ENCODE peak calls at places on chromosomes 11 and 22, in nine cellular contexts. U is kidney epithelial cell, K is AG10803, X is epithelial cell of proximal tubule, B is MM.1S, J is LNCaP clone FGC, M is colonic mucosa, N is heart right ventricle, A is fibroblast of mammary gland. G is an unnamed sample.

GRCh38 chr11:76244311-76245061 is 38.2 kb upstream of the WNT11 start:
- DNase-seq in U (no peak), K (no peak), X (no peak), B (no peak), J (no peak), M (no peak), N (no peak), A (no peak), G (no peak)

GRCh38 chr11:112156594-112157273 is 7.2 kb downstream of the IL18 start:
- DNase-seq in U (no peak), K (no peak), X (no peak), B (no peak), J (no peak), M (no peak), N (no peak), A (no peak), G (no peak)

GRCh38 chr11:78653294-78653909 is 78.7 kb upstream of the NARS2 start:
- DNase-seq in U (no peak), K (peak; percentile 61), X (no peak), B (no peak), J (no peak), M (no peak), N (no peak), A (no peak), G (no peak)

GRCh38 chr22:38570841-38571364 is 920 bp upstream of the DMC1 start:
- DNase-seq in U (no peak), K (peak; percentile 39), X (no peak), B (peak; percentile 67), J (no peak), M (peak; percentile 48), N (peak; percentile 44), A (peak; percentile 28), G (no peak)

GRCh38 chr11:45803981-45804805 is 756 bp upstream of the SLC35C1 start:
- DNase-seq in U (no peak), K (peak; percentile 48), X (no peak), B (peak; percentile 44), J (no peak), M (peak; percentile 92), N (peak; percentile 76), A (peak; percentile 24), G (no peak)

GRCh38 chr22:49712195-49712791 is 115.4 kb downstream of the BRD1 start:
- DNase-seq in U (no peak), K (no peak), X (no peak), B (peak; percentile 23), J (no peak), M (no peak), N (no peak), A (no peak), G (no peak)

GRCh38 chr22:43448048-43448447 is 36.2 kb downstream of the MPPED1 start:
- DNase-seq in U (no peak), K (no peak), X (no peak), B (no peak), J (no peak), M (no peak), N (no peak), A (no peak), G (no peak)

GRCh38 chr11:80873309-80873999 is 1432.6 kb upstream of the TENM4 start:
- DNase-seq in U (no peak), K (no peak), X (no peak), B (no peak), J (peak; percentile 6), M (no peak), N (no peak), A (peak; percentile 34), G (no peak)

DNA sequence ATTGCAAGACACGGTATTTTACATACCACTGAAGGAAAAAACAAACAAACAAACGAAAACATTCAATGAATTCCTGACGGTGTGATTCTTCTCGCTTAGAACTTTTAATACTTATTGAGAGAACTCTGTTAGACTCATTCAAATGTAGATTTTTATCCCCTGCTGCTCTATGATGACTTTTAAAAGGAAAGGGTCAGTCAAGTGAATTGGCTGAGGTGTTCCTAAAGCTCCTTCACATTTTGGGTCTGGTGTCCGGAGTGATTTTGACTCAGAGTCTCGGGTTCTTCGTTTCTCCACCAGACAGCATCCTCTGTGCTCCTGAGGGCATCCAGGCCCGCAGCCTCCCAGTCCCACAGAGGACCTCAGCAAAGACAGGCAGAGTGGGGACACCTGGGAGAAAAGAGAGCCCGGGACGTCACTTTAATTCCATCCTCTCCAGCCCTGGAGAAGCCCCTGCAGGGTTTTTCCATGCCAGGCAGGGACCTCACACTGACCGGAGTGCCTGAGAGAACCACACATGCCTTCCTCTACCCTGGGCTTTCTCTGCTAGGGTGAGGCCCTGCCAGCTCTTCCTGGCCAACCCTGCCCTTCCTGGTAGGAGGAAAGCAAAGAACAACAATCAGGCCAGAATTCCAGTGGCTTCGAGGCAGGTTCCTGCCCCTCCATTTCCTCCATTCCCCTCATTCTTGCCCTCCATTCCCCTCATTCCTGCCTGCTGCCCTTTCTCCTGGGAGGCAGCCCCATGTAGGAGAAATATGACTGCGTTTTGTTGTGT is 1.4 kb upstream of the CSF2RB start:
- DNase-seq in U (no peak), K (peak; percentile 69), X (no peak), B (no peak), J (no peak), M (no peak), N (no peak), A (no peak), G (no peak)
- H3K4me3 ChIP-seq in U (no peak overlapping the region), K (no peak overlapping the region), X (no peak overlapping the region), B (no peak overlapping the region), J (no peak overlapping the region), M (no peak overlapping the region), N (no peak overlapping the region), A (no peak overlapping the region), G (no peak overlapping the region)

DNA sequence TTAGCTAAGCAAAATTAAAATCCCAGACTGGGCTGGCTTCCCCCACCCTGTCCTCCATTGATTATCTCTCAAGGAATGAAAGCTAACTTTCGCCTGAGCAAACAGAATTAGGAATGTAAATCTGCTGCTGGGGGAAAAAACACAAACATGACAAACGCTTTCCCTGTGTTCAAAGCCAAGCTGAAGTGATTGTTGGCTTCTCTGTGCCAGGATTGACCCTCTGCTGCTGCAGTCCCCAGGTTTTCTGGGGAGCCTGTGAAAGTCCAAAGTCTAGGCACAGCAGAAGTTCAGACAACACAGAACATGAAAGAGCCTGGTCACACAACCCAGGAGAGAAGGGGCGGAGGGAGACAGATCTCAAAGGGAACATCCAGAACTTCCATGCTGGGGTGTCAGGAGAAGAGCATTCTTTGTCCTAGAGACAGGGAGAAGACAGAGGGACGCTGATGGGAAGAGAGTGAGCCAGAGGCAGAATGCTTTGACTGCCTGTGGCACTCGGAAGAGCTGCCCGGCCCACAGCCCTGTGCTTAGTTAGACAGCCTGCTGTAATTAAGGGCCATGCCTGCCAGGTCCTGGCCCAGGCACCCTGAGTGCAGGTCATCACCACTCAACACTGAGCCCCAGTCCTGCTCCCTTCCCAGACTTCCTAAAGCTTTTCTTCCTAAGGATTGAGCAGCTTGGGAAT is 6.9 kb downstream of the PATZ1 start:
- DNase-seq in U (no peak), K (no peak), X (no peak), B (no peak), J (no peak), M (no peak), N (no peak), A (no peak), G (no peak)
- TF ChIP-seq CTCF in U (no peak), K (no peak), X (no peak), B (no peak), J (no peak), M (no peak), N (no peak), A (no peak), G (no peak)

GRCh38 chr11:47398551-47398950 is 9.8 kb upstream of the SLC39A13 start:
- DNase-seq in U (no peak), K (no peak), X (no peak), B (no peak), J (no peak), M (no peak), N (no peak), A (no peak), G (no peak)

GRCh38 chr11:47399860-47400812 is 8.3 kb upstream of the SLC39A13 start:
- DNase-seq in U (no peak), K (no peak), X (no peak), B (peak; percentile 21), J (no peak), M (no peak), N (no peak), A (no peak), G (no peak)

GRCh38 chr11:47403571-47403970 is 4.8 kb upstream of the SLC39A13 start:
- DNase-seq in U (no peak), K (no peak), X (no peak), B (no peak), J (no peak), M (no peak), N (no peak), A (no peak), G (no peak)

GRCh38 chr11:47403135-47403534 is 5.3 kb upstream of the SLC39A13 start:
- DNase-seq in U (no peak), K (no peak), X (no peak), B (no peak), J (no peak), M (no peak), N (no peak), A (no peak), G (no peak)

DNA sequence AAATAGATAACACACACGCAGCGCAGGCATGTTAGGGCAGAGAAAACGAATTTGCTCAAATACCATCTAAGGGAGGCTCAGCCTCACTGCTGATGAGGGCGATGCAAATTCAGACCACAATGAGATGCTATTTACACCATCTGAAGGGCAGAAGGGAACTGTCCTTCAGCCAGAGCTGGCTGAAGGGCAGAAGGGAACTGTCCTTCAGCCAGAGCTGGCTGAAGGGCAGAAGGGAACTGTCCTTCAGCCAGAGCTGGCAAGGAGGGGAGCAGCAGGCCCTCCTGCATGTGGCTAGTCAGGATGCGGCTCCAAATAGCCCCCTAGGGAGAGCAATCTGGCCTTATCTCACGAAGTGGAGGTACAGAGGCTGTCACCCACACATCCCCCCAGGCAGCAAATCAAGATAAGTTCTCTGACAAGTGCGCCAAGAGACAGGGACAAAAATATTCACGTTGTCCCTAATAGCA is 7.5 kb upstream of the SLC39A13 start:
- DNase-seq in U (no peak), K (no peak), X (no peak), B (peak; percentile 25), J (no peak), M (no peak), N (no peak), A (no peak), G (no peak)
- H3K4me3 ChIP-seq in U (no peak overlapping the region), K (no peak overlapping the region), X (no peak overlapping the region), B (peak overlapping the region; percentile 43), J (no peak overlapping the region), M (peak overlapping the region; percentile 42), N (peak overlapping the region; percentile 58), A (no peak overlapping the region), G (no peak overlapping the region)

DNA sequence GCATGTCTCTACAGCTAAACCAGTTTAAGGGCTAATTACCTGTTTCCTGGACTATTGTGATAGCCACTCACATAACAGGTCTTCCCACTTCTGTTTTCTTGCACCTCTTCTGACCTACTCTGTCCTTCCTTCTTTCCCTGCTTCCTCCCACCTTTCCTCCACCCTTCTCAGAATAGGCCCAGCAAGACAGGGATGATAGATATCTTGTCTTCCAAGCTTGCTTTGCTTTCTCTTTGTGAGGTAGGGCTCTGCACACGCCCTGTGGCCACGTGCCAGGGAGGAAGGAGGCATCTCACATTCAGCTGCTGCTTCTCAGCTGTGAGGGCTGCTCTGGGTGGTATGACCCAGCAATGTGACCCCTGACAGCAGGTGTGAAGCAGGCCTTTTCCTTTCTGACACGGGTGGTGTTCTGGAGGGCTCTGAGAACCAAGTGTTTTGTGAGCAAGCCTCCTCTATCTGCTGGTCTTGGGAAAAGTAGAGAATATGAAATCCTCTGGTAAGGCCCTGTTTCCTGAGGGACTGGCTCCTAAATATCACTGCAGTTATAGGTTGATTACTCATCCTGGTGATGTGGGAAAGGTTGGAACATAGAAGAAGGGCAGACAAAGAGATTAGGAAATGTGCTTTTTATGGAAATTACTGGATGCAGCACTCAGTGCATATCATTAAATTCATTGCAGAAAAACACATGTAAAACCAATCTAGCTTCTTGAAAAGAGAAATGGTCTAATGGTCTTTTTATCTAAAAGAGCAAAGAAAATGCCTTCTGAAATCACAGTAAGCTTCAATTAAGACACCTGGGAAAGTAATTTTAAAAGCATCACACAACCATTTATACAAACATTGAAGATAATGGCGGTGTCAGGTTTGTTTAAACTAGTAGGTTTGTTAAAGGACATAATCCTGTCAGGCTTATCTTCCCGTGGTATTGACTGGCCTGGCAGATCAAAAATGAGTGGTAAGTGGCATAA is 8.5 kb downstream of the AMOTL1 start:
- DNase-seq in U (no peak), K (peak; percentile 66), X (no peak), B (peak; percentile 14), J (no peak), M (no peak), N (no peak), A (peak; percentile 87), G (no peak)
- TF ChIP-seq CTCF in U (no peak), K (no peak), X (no peak), B (no peak), J (no peak), M (no peak), N (no peak), A (no peak), G (no peak)

G was measured in retinal pigment epithelial cell.